ENCODE peak calls at places on chromosome 11, in six cellular contexts. W, U, F, H, Y and B are unnamed samples.

GRCh38 chr11:102469196-102469821 is 16.7 kb upstream of the TMEM123 start:
- DNase-seq in W (no peak), U (peak; percentile 56), F (no peak), H (no peak), Y (no peak), B (no peak)

GRCh38 chr11:34792814-34793241 is 123.4 kb downstream of the APIP start:
- DNase-seq in W (no peak), U (no peak), F (no peak), H (no peak), Y (no peak), B (peak; percentile 73)

GRCh38 chr11:35943761-35944502 is at the start of gene LDLRAD3:
- DNase-seq in W (peak; percentile 37), U (peak; percentile 86), F (no peak), H (peak; percentile 81), Y (peak; percentile 92), B (peak; percentile 68)

GRCh38 chr11:35337136-35337918 is 82.0 kb downstream of the SLC1A2 start:
- DNase-seq in W (peak; percentile 97), U (peak; percentile 98), F (no peak), H (no peak), Y (no peak), B (peak; percentile 99)

GRCh38 chr11:75598264-75598663 is 36.2 kb downstream of the SERPINH1 start:
- DNase-seq in W (no peak), U (no peak), F (no peak), H (no peak), Y (no peak), B (no peak)

GRCh38 chr11:8786933-8787332 is 104.3 kb downstream of the RPL27A start:
- DNase-seq in W (no peak), U (no peak), F (no peak), H (no peak), Y (no peak), B (no peak)

GRCh38 chr11:96964661-96965060 is 574.8 kb downstream of the JRKL start:
- DNase-seq in W (no peak), U (no peak), F (no peak), H (no peak), Y (no peak), B (no peak)

GRCh38 chr11:101738494-101738893 is 154.7 kb upstream of the TRPC6 start:
- DNase-seq in W (no peak), U (peak; percentile 3), F (no peak), H (no peak), Y (no peak), B (no peak)

GRCh38 chr11:73170140-73170539 is 28.0 kb upstream of the FCHSD2 start:
- DNase-seq in W (no peak), U (no peak), F (no peak), H (no peak), Y (peak; percentile 38), B (no peak)

GRCh38 chr11:68546555-68546954 is 86.0 kb downstream of the PPP6R3 start:
- DNase-seq in W (no peak), U (peak; percentile 71), F (no peak), H (no peak), Y (no peak), B (no peak)